ENCODE peak calls at places on chromosome 17, in ten cellular contexts. F is heart right ventricle; A is substantia nigra; D is A549; E is CD8-positive, alpha-beta T cell; S is PC-9; I is lung; W is AG04450; U is mesenchymal stem cell; B is GM23248. N is an unnamed sample.

GRCh38 chr17:26818736-26819135 is 475.2 kb upstream of the WSB1 start:
- DNase-seq in I (no peak), D (peak; percentile 18), U (peak; percentile 16), B (no peak), W (peak; percentile 11), F (no peak), S (no peak), A (no peak), E (no peak), N (no peak)

GRCh38 chr17:76529643-76530488 is 7.6 kb downstream of the CYGB start:
- DNase-seq in D (no peak), I (peak; percentile 72), F (peak; percentile 93), U (peak; percentile 97), B (peak; percentile 81), A (peak; percentile 88), W (no peak), E (no peak), S (peak; percentile 57), N (peak; percentile 32)

GRCh38 chr17:18314059-18314730 is 599 bp downstream of the TOP3A start:
- DNase-seq in E (no peak), U (peak; percentile 46), W (no peak), A (peak; percentile 55), S (peak; percentile 25), D (no peak), B (peak; percentile 49), I (no peak), F (peak; percentile 23), N (no peak)

GRCh38 chr17:71519285-71519684 is 601.5 kb upstream of the SOX9 start:
- DNase-seq in A (no peak), B (peak; percentile 46), S (no peak), W (no peak), D (no peak), U (no peak), F (no peak), E (no peak), I (no peak), N (no peak)

GRCh38 chr17:46949291-46950174 is 26.6 kb downstream of the GOSR2 start:
- DNase-seq in W (no peak), E (no peak), F (no peak), S (peak; percentile 43), B (peak; percentile 66), A (peak; percentile 23), D (no peak), U (no peak), I (no peak), N (no peak)

GRCh38 chr17:46895171-46895570 is 27.8 kb upstream of the GOSR2 start:
- DNase-seq in W (no peak), B (no peak), F (no peak), S (no peak), D (no peak), U (no peak), E (no peak), A (no peak), I (no peak), N (no peak)

GRCh38 chr17:78164748-78165607 is 3.4 kb upstream of the SYNGR2 start:
- DNase-seq in U (no peak), B (no peak), I (no peak), F (no peak), A (no peak), D (no peak), E (no peak), W (no peak), S (no peak), N (no peak)

GRCh38 chr17:59859444-59860025 is 33.2 kb downstream of the TUBD1 start:
- DNase-seq in I (no peak), S (no peak), E (no peak), W (no peak), A (no peak), U (peak; percentile 77), B (peak; percentile 79), F (no peak), D (peak; percentile 83), N (no peak)

GRCh38 chr17:28744104-28744801 is 442 bp downstream of the TRAF4 start:
- DNase-seq in E (peak; percentile 42), U (peak; percentile 63), S (peak; percentile 53), A (peak; percentile 81), W (no peak), I (peak; percentile 50), D (peak; percentile 81), B (peak; percentile 53), F (peak; percentile 57), N (peak; percentile 40)

GRCh38 chr17:21164226-21165019 is 37.7 kb downstream of the DHRS7B start:
- DNase-seq in E (no peak), D (no peak), I (no peak), S (no peak), F (no peak), B (peak; percentile 57), U (no peak), A (no peak), W (no peak), N (no peak)

GRCh38 chr17:4944163-4944553 is 4.1 kb downstream of the RNF167 start:
- DNase-seq in S (no peak), W (no peak), F (no peak), E (peak; percentile 49), A (no peak), U (no peak), D (no peak), I (no peak), B (no peak), N (no peak)

GRCh38 chr17:80774643-80775281 is 216.9 kb upstream of the CHMP6 start:
- DNase-seq in F (no peak), B (no peak), A (peak; percentile 28), S (no peak), D (no peak), W (no peak), E (no peak), I (no peak), U (no peak), N (no peak)

GRCh38 chr17:27846042-27846655 is 45.8 kb upstream of the NOS2 start:
- DNase-seq in U (no peak), A (no peak), I (no peak), F (no peak), S (no peak), B (no peak), W (no peak), E (peak; percentile 8), D (no peak), N (no peak)

GRCh38 chr17:37742762-37743611 is 1.9 kb downstream of the HNF1B start:
- DNase-seq in E (no peak), D (peak; percentile 69), U (peak; percentile 28), A (no peak), W (no peak), F (no peak), B (peak; percentile 29), S (peak; percentile 11), I (no peak), N (no peak)

GRCh38 chr17:64331946-64332493 is 58.6 kb downstream of the PECAM1 start:
- DNase-seq in B (peak; percentile 43), E (no peak), A (no peak), F (peak; percentile 52), S (peak; percentile 87), I (peak; percentile 73), D (no peak), U (no peak), W (no peak), N (no peak)

GRCh38 chr17:28950017-28950751 is 1.1 kb downstream of the PHF12 start:
- DNase-seq in A (no peak), I (peak; percentile 64), B (peak; percentile 61), D (peak; percentile 64), F (peak; percentile 56), S (peak; percentile 19), U (peak; percentile 71), E (peak; percentile 44), W (no peak), N (peak; percentile 68)

GRCh38 chr17:2074919-2075318 is 20.0 kb downstream of the HIC1 start:
- DNase-seq in E (no peak), S (no peak), W (no peak), F (no peak), I (no peak), B (no peak), D (no peak), A (no peak), U (no peak), N (no peak)
- H3K27ac ChIP-seq in E (no peak overlapping the region), S (no peak overlapping the region), W (no peak overlapping the region), F (peak overlapping the region; percentile 92), I (peak overlapping the region; percentile 89), B (no peak overlapping the region), D (no peak overlapping the region), A (no peak overlapping the region), U (no peak overlapping the region), N (no peak overlapping the region)

DNA sequence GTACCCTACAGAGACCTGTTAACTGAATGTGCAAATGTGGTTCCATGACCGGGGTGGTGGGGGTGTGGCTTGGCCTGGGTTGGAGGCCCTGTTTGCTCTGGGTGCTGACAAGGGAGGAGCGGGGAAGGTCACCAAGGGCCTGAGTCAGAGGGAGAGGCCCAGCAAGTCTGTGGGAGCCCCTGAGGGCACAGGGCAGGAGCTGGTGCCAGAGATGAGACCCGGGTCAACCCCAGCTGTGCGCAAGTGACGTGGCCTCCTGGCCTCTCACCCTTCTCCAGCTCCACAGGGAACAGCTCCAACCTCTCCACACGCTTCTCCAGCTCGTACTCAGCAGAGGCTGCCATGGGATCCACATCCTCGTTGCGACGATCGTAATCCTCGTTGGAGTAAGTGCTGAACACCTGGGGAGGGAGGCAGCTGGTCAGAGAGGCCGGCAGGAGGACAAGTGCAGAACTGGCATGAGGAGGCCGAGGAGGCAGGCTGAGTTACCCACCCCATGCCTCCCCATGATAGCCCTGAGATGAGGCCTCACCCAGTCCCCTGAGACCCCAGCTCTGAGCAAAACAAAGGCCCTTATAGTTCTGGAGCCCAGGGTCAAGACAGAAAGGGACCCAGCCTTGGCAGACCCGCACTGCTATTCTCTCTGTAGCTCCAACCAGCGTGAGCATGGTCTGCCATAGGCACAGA is 5.5 kb downstream of the PPP1R9B start:
- DNase-seq in W (no peak), B (no peak), E (no peak), A (no peak), D (no peak), F (peak; percentile 66), I (no peak), U (no peak), S (peak; percentile 83), N (no peak)
- H3K27ac ChIP-seq in W (no peak overlapping the region), B (no peak overlapping the region), E (no peak overlapping the region), A (no peak overlapping the region), D (no peak overlapping the region), F (peak overlapping the region; percentile 99), I (no peak overlapping the region), U (no peak overlapping the region), S (no peak overlapping the region), N (no peak overlapping the region)

DNA sequence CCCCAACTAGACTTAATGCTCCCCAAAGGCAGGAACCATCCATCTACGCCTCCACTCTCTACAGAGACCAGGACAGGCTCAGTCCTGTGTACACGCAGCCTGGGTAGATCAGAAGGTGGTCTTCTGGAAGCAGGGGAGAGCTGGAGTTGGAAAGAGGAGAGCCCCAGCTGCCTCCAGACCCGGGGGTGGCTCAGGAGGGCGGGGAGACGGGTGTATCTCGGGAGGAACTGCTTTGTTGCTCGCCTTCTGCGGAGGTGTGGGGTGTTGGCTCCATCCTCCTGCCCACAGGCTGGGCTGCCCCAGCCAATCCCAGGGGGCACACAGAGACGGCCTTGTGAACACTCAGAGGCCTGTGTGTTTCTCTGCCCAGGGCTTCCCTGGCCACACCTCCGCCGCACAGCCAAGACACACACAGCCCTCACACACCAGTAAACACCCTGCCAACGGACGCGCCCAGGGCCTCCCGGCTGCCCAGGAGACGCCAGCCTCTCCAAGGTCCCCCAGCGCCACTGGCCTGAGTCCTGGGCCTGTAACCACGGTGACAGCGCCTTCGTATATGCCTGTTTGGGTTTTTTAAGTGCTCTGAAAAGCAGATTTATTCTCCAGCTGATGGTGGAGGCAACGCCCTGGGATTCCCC is 143.4 kb upstream of the CDC42EP4 start:
- DNase-seq in F (no peak), S (no peak), B (no peak), A (peak; percentile 9), U (no peak), E (no peak), I (no peak), W (no peak), D (no peak), N (no peak)
- H3K27ac ChIP-seq in F (no peak overlapping the region), S (no peak overlapping the region), B (no peak overlapping the region), A (no peak overlapping the region), U (no peak overlapping the region), E (no peak overlapping the region), I (no peak overlapping the region), W (no peak overlapping the region), D (no peak overlapping the region), N (no peak overlapping the region)

GRCh38 chr17:42414782-42415409 is 8.2 kb downstream of the CAVIN1 start:
- DNase-seq in U (no peak), A (no peak), B (no peak), E (peak; percentile 39), W (no peak), D (no peak), S (no peak), F (no peak), I (peak; percentile 65), N (no peak)
- H3K27ac ChIP-seq in U (peak overlapping the region; percentile 5), A (no peak overlapping the region), B (peak overlapping the region; percentile 41), E (no peak overlapping the region), W (no peak overlapping the region), D (peak overlapping the region; percentile 40), S (no peak overlapping the region), F (peak overlapping the region; percentile 75), I (peak overlapping the region; percentile 86), N (no peak overlapping the region)